ENCODE peak calls at places on chromosomes 12 and 14, in four cellular contexts. One of them, this sample, is unnamed.

GRCh38 chr12:105487961-105488360 is 157.5 kb downstream of the C12orf75 start:
- DNase-seq in effector memory CD4-positive, alpha-beta T cell: no peak
- DNase-seq in Peyer's patch: no peak
- DNase-seq in osteocyte: no peak
- DNase-seq in this sample: no peak

GRCh38 chr14:65958664-65959562 is 527.3 kb upstream of the CCDC196 start:
- DNase-seq in effector memory CD4-positive, alpha-beta T cell: no peak
- DNase-seq in Peyer's patch: no peak
- DNase-seq in osteocyte: no peak
- DNase-seq in this sample: no peak

GRCh38 chr14:74507085-74507484 is 13.5 kb downstream of the ISCA2 start:
- DNase-seq in effector memory CD4-positive, alpha-beta T cell: no peak
- DNase-seq in Peyer's patch: peak; percentile 25
- DNase-seq in osteocyte: no peak
- DNase-seq in this sample: no peak

GRCh38 chr12:112305951-112306350 is 76.3 kb downstream of the HECTD4 start:
- DNase-seq in effector memory CD4-positive, alpha-beta T cell: no peak
- DNase-seq in Peyer's patch: no peak
- DNase-seq in osteocyte: no peak
- DNase-seq in this sample: no peak

GRCh38 chr12:108752387-108752786 is 21.1 kb upstream of the CORO1C start:
- DNase-seq in effector memory CD4-positive, alpha-beta T cell: no peak
- DNase-seq in Peyer's patch: peak; percentile 40
- DNase-seq in osteocyte: no peak
- DNase-seq in this sample: no peak

GRCh38 chr12:59803735-59804134 is 207.9 kb downstream of the SLC16A7 start:
- DNase-seq in effector memory CD4-positive, alpha-beta T cell: no peak
- DNase-seq in Peyer's patch: no peak
- DNase-seq in osteocyte: no peak
- DNase-seq in this sample: no peak

GRCh38 chr12:109927622-109928021 is 27.5 kb downstream of the TCHP start:
- DNase-seq in effector memory CD4-positive, alpha-beta T cell: no peak
- DNase-seq in Peyer's patch: peak; percentile 73
- DNase-seq in osteocyte: no peak
- DNase-seq in this sample: no peak

GRCh38 chr12:122076743-122077495 is 1.6 kb upstream of the MLXIP start:
- DNase-seq in effector memory CD4-positive, alpha-beta T cell: no peak
- DNase-seq in Peyer's patch: peak; percentile 62
- DNase-seq in osteocyte: no peak
- DNase-seq in this sample: no peak

GRCh38 chr14:105862581-105863239 is 336.3 kb downstream of the TMEM121 start:
- DNase-seq in effector memory CD4-positive, alpha-beta T cell: no peak
- DNase-seq in Peyer's patch: peak; percentile 45
- DNase-seq in osteocyte: peak; percentile 75
- DNase-seq in this sample: no peak